ENCODE peak calls at places on chromosomes 12 and 14, in seven cellular contexts. W, D, A, Y, C, Q and L are unnamed samples.

GRCh38 chr14:93857500-93857899 is 69.2 kb upstream of the PRIMA1 start:
- DNase-seq in W (no peak), D (peak; percentile 47), A (no peak), Y (no peak), C (no peak), Q (no peak), L (no peak)

GRCh38 chr12:59936546-59936945 is 340.7 kb downstream of the SLC16A7 start:
- DNase-seq in W (no peak), D (no peak), A (no peak), Y (no peak), C (no peak), Q (no peak), L (no peak)

GRCh38 chr14:41385787-41386186 is 220.9 kb upstream of the LRFN5 start:
- DNase-seq in W (no peak), D (no peak), A (no peak), Y (no peak), C (no peak), Q (no peak), L (no peak)

GRCh38 chr12:47828967-47829482 is 9.3 kb upstream of the HDAC7 start:
- DNase-seq in W (peak; percentile 96), D (no peak), A (no peak), Y (no peak), C (no peak), Q (peak; percentile 89), L (no peak)

GRCh38 chr12:54608786-54609185 is 20.3 kb upstream of the PPP1R1A start:
- DNase-seq in W (no peak), D (no peak), A (no peak), Y (no peak), C (no peak), Q (no peak), L (no peak)

GRCh38 chr12:46475972-46476645 is 103.5 kb upstream of the SLC38A2 start:
- DNase-seq in W (no peak), D (no peak), A (no peak), Y (no peak), C (no peak), Q (no peak), L (no peak)

GRCh38 chr14:68877993-68878575 is 85.2 kb upstream of the ZFP36L1 start:
- DNase-seq in W (peak; percentile 69), D (no peak), A (no peak), Y (no peak), C (no peak), Q (no peak), L (no peak)

GRCh38 chr14:34693228-34693939 is 21.0 kb downstream of the CFL2 start:
- DNase-seq in W (no peak), D (peak; percentile 16), A (no peak), Y (no peak), C (peak; percentile 31), Q (no peak), L (no peak)

GRCh38 chr12:133130808-133131128 is 341 bp downstream of the ZNF10 start:
- DNase-seq in W (peak; percentile 67), D (no peak), A (no peak), Y (no peak), C (peak; percentile 52), Q (no peak), L (peak; percentile 9)

GRCh38 chr12:68310370-68310769 is 21.8 kb downstream of the MDM1 start:
- DNase-seq in W (no peak), D (no peak), A (no peak), Y (no peak), C (no peak), Q (peak; percentile 47), L (no peak)

GRCh38 chr12:73124480-73124879 is 852.3 kb downstream of the TRHDE start:
- DNase-seq in W (no peak), D (no peak), A (no peak), Y (no peak), C (no peak), Q (no peak), L (no peak)

GRCh38 chr12:119249441-119249840 is 70.7 kb downstream of the HSPB8 start:
- DNase-seq in W (no peak), D (no peak), A (no peak), Y (no peak), C (no peak), Q (no peak), L (no peak)

GRCh38 chr14:32764131-32764530 is 174.5 kb upstream of the NPAS3 start:
- DNase-seq in W (no peak), D (no peak), A (no peak), Y (no peak), C (no peak), Q (no peak), L (no peak)

GRCh38 chr12:5511644-5512584 is 80.0 kb downstream of the NTF3 start:
- DNase-seq in W (peak; percentile 64), D (peak; percentile 62), A (no peak), Y (no peak), C (peak; percentile 10), Q (no peak), L (no peak)

GRCh38 chr12:71771069-71771468 is 16.4 kb downstream of the RAB21 start:
- DNase-seq in W (no peak), D (no peak), A (no peak), Y (peak; percentile 79), C (no peak), Q (no peak), L (no peak)

GRCh38 chr14:102316048-102316745 is 3.3 kb upstream of the ZNF839 start:
- DNase-seq in W (no peak), D (peak; percentile 67), A (no peak), Y (no peak), C (peak; percentile 27), Q (no peak), L (no peak)

GRCh38 chr12:10101042-10101579 is 2.3 kb upstream of the CLEC1A start:
- DNase-seq in W (peak; percentile 74), D (no peak), A (no peak), Y (no peak), C (no peak), Q (peak; percentile 5), L (no peak)

GRCh38 chr14:74062809-74063150 is 21.5 kb downstream of the ALDH6A1 start:
- DNase-seq in W (no peak), D (no peak), A (no peak), Y (no peak), C (no peak), Q (no peak), L (no peak)

GRCh38 chr12:113766133-113766879 is 199.8 kb downstream of the RBM19 start:
- DNase-seq in W (no peak), D (peak; percentile 34), A (no peak), Y (no peak), C (no peak), Q (no peak), L (no peak)

GRCh38 chr14:55588259-55588699 is 8.3 kb downstream of the KTN1 start:
- DNase-seq in W (no peak), D (no peak), A (no peak), Y (no peak), C (no peak), Q (no peak), L (no peak)

GRCh38 chr14:95095991-95096390 is 61.3 kb downstream of the DICER1 start:
- DNase-seq in W (no peak), D (peak; percentile 91), A (no peak), Y (no peak), C (no peak), Q (no peak), L (no peak)

GRCh38 chr14:32494566-32495434 is 165.7 kb downstream of the AKAP6 start:
- DNase-seq in W (no peak), D (no peak), A (no peak), Y (no peak), C (no peak), Q (no peak), L (no peak)

GRCh38 chr12:5432011-5432400 is at the start of gene NTF3:
- DNase-seq in W (no peak), D (peak; percentile 79), A (no peak), Y (no peak), C (no peak), Q (no peak), L (no peak)